ENCODE peak calls at places on chromosomes 3 and 15, in eight cellular contexts. M is SK-N-MC; R is A549; K is iPS-NIHi11; N is SJSA1; D is effector CD4-positive, alpha-beta T cell; Q is DMS 273 treated with DMSO at 0.1 percent for 48 hours; L is CD8-positive, alpha-beta T cell. V is an unnamed sample.

GRCh38 chr3:122493296-122493695 is 21.4 kb downstream of the KPNA1 start:
- DNase-seq in R (no peak), L (no peak), K (no peak), M (peak), Q (no peak), N (no peak), D (no peak), V (no peak)

GRCh38 chr3:194244167-194244566 is 107.0 kb downstream of the CPN2 start:
- DNase-seq in K (no peak), M (no peak), D (no peak), N (no peak), Q (no peak), R (no peak), L (no peak), V (no peak)

GRCh38 chr15:50418041-50418583 is 6.1 kb upstream of the USP8 start:
- DNase-seq in N (no peak), D (no peak), L (no peak), M (no peak), Q (no peak), K (no peak), R (peak), V (no peak)

GRCh38 chr3:32780735-32781210 is 37.0 kb upstream of the TRIM71 start:
- DNase-seq in R (peak), L (no peak), N (peak), K (peak), M (no peak), D (no peak), Q (no peak), V (peak)

GRCh38 chr15:99070268-99070667 is 34.6 kb upstream of the SYNM start:
- DNase-seq in D (no peak), L (no peak), Q (no peak), R (no peak), N (no peak), M (no peak), K (no peak), V (no peak)

GRCh38 chr15:51289290-51289689 is 49.1 kb downstream of the CYP19A1 start:
- DNase-seq in R (no peak), Q (no peak), L (no peak), D (no peak), K (no peak), N (no peak), M (no peak), V (no peak)

GRCh38 chr3:126858887-126859286 is 124.0 kb upstream of the PLXNA1 start:
- DNase-seq in L (no peak), N (peak), R (peak), D (no peak), M (no peak), Q (no peak), K (no peak), V (no peak)

GRCh38 chr3:123310741-123311140 is 109.0 kb downstream of the SEC22A start:
- DNase-seq in K (no peak), D (no peak), Q (no peak), M (no peak), L (no peak), N (no peak), R (peak), V (no peak)

GRCh38 chr3:170476291-170476690 is 57.6 kb downstream of the CLDN11 start:
- DNase-seq in D (no peak), N (no peak), Q (no peak), L (no peak), K (peak), M (no peak), R (no peak), V (no peak)

GRCh38 chr3:126782554-126782953 is 78.5 kb downstream of the CHCHD6 start:
- DNase-seq in N (peak), R (peak), L (no peak), Q (no peak), K (peak), M (no peak), D (no peak), V (no peak)

GRCh38 chr15:92391640-92392039 is 2.0 kb upstream of the ST8SIA2 start:
- DNase-seq in K (peak), R (peak), L (no peak), Q (peak), M (no peak), D (no peak), N (no peak), V (peak)

GRCh38 chr3:156605686-156606605 is 51.0 kb upstream of the SSR3 start:
- DNase-seq in K (peak), M (no peak), L (no peak), Q (no peak), N (peak), R (no peak), D (no peak), V (peak)

GRCh38 chr15:29135702-29136426 is 133.8 kb downstream of the NSMCE3 start:
- DNase-seq in N (no peak), D (no peak), K (no peak), Q (no peak), M (no peak), L (no peak), R (no peak), V (no peak)

GRCh38 chr3:49807427-49808114 is 4.5 kb downstream of the INKA1 start:
- DNase-seq in M (no peak), L (no peak), R (no peak), Q (no peak), N (no peak), K (no peak), D (no peak), V (no peak)

GRCh38 chr3:27095588-27096222 is 273.5 kb downstream of the NEK10 start:
- DNase-seq in Q (no peak), R (no peak), M (no peak), K (no peak), L (no peak), N (no peak), D (no peak), V (no peak)

GRCh38 chr3:50587373-50587772 is 18.1 kb downstream of the HEMK1 start:
- DNase-seq in L (no peak), R (no peak), K (no peak), Q (no peak), D (no peak), N (no peak), M (no peak), V (no peak)

GRCh38 chr3:133593243-133593642 is 19.8 kb downstream of the CDV3 start:
- DNase-seq in K (no peak), D (no peak), M (no peak), N (no peak), R (no peak), L (no peak), Q (no peak), V (no peak)

GRCh38 chr15:80844011-80844732 is 65.0 kb downstream of the CEMIP start:
- DNase-seq in R (no peak), N (no peak), D (no peak), L (no peak), Q (no peak), K (no peak), M (no peak), V (no peak)

GRCh38 chr15:96160269-96160668 is 170.2 kb upstream of the NR2F2 start:
- DNase-seq in K (no peak), R (no peak), N (no peak), M (no peak), L (no peak), D (no peak), Q (no peak), V (no peak)

GRCh38 chr3:71541313-71541712 is 42.2 kb downstream of the FOXP1 start:
- DNase-seq in L (no peak), N (no peak), Q (peak), D (no peak), K (no peak), M (no peak), R (no peak), V (no peak)

GRCh38 chr15:42775431-42775830 is 38.5 kb upstream of the CDAN1 start:
- DNase-seq in Q (no peak), N (no peak), D (no peak), K (no peak), R (no peak), M (no peak), L (no peak), V (no peak)

GRCh38 chr3:180617049-180617448 is 15.1 kb downstream of the TTC14 start:
- DNase-seq in M (no peak), R (no peak), N (no peak), K (no peak), L (no peak), Q (no peak), D (no peak), V (no peak)

GRCh38 chr3:124791639-124792111 is 61.4 kb downstream of the UMPS start:
- DNase-seq in Q (no peak), D (no peak), N (peak), R (no peak), M (peak), K (no peak), L (no peak), V (no peak)

GRCh38 chr15:69748700-69749099 is 296.1 kb downstream of the RPLP1 start:
- DNase-seq in N (no peak), K (no peak), M (no peak), D (no peak), Q (peak), R (no peak), L (no peak), V (no peak)

GRCh38 chr3:174408310-174408709 is 450.8 kb upstream of the NAALADL2 start:
- DNase-seq in R (peak), K (no peak), L (no peak), M (no peak), D (no peak), N (no peak), Q (no peak), V (no peak)